ENCODE peak calls at places on chromosomes 6 and 20, in four cellular contexts. V is HCT116, T is neuronal stem cell, G is fibroblast of lung. R is an unnamed sample.

GRCh38 chr6:40957616-40958492 is 81.2 kb downstream of the UNC5CL start:
- DNase-seq in V (peak), T (no peak), G (peak), R (peak)

GRCh38 chr6:44203955-44204354 is 12.8 kb upstream of the MYMX start:
- DNase-seq in V (no peak), T (no peak), G (no peak), R (no peak)

GRCh38 chr6:34537922-34538550 is 18.1 kb downstream of the SPDEF start:
- DNase-seq in V (no peak), T (no peak), G (no peak), R (no peak)

GRCh38 chr6:2793491-2794151 is 28.4 kb downstream of the WRNIP1 start:
- DNase-seq in V (no peak), T (no peak), G (no peak), R (peak)

GRCh38 chr6:158567152-158567551 is 7.3 kb downstream of the TMEM181 start:
- DNase-seq in V (no peak), T (no peak), G (no peak), R (no peak)

GRCh38 chr20:47244451-47244850 is 112.0 kb downstream of the ZMYND8 start:
- DNase-seq in V (no peak), T (no peak), G (no peak), R (peak)

GRCh38 chr6:93419304-93420162 is at the start of gene EPHA7:
- DNase-seq in V (no peak), T (peak), G (peak), R (peak)

GRCh38 chr20:36819662-36820061 is 46.1 kb upstream of the DSN1 start:
- DNase-seq in V (no peak), T (no peak), G (no peak), R (no peak)

GRCh38 chr20:51036226-51036625 is 13.3 kb upstream of the KCNG1 start:
- DNase-seq in V (no peak), T (no peak), G (no peak), R (no peak)

GRCh38 chr6:96907498-96907897 is 9.8 kb upstream of the NDUFAF4 start:
- DNase-seq in V (no peak), T (no peak), G (peak), R (no peak)

GRCh38 chr20:50189681-50190250 is 864 bp upstream of the CEBPB start:
- DNase-seq in V (no peak), T (no peak), G (no peak), R (no peak)

GRCh38 chr6:31689249-31690110 is 8.6 kb upstream of the LY6G5C start:
- DNase-seq in V (no peak), T (no peak), G (no peak), R (no peak)

GRCh38 chr6:22631101-22631500 is 61.7 kb downstream of the HDGFL1 start:
- DNase-seq in V (no peak), T (no peak), G (peak), R (no peak)

GRCh38 chr6:166413491-166413951 is 30.8 kb upstream of the MPC1 start:
- DNase-seq in V (no peak), T (no peak), G (no peak), R (no peak)
- H3K9ac ChIP-seq in V (no peak), T (no peak), G (no peak), R (no peak)

GRCh38 chr6:14210077-14210476 is 92.5 kb downstream of the CD83 start:
- DNase-seq in V (no peak), T (no peak), G (no peak), R (no peak)
- H3K9ac ChIP-seq in V (peak), T (no peak), G (no peak), R (no peak)

GRCh38 chr6:37822851-37823682 is 3.5 kb downstream of the ZFAND3 start:
- DNase-seq in V (no peak), T (peak), G (no peak), R (peak)

GRCh38 chr6:37819177-37819801 is at the start of gene ZFAND3:
- DNase-seq in V (peak), T (peak), G (peak), R (peak)

GRCh38 chr6:37819802-37820712 is 530 bp downstream of the ZFAND3 start:
- DNase-seq in V (peak), T (no peak), G (peak), R (peak)

GRCh38 chr6:37820713-37821069 is 1.2 kb downstream of the ZFAND3 start:
- DNase-seq in V (no peak), T (no peak), G (no peak), R (peak)

GRCh38 chr6:37821449-37821848 is 1.9 kb downstream of the ZFAND3 start:
- DNase-seq in V (no peak), T (no peak), G (no peak), R (no peak)
- H3K9ac ChIP-seq in V (no peak), T (no peak), G (no peak), R (no peak)

GRCh38 chr6:75267461-75267860 is 17.1 kb downstream of the TMEM30A start:
- DNase-seq in V (no peak), T (no peak), G (no peak), R (no peak)
- H3K9ac ChIP-seq in V (no peak), T (no peak), G (no peak), R (no peak)

GRCh38 chr6:115000736-115001135 is 657.9 kb upstream of the HS3ST5 start:
- DNase-seq in V (no peak), T (no peak), G (no peak), R (no peak)

GRCh38 chr6:114998492-114998891 is 655.7 kb upstream of the HS3ST5 start:
- DNase-seq in V (no peak), T (no peak), G (no peak), R (no peak)

GRCh38 chr6:115001726-115002436 is 659.1 kb upstream of the HS3ST5 start:
- DNase-seq in V (no peak), T (no peak), G (no peak), R (peak)

GRCh38 chr6:114997813-114998292 is 655.0 kb upstream of the HS3ST5 start:
- DNase-seq in V (no peak), T (no peak), G (no peak), R (peak)
- H3K9ac ChIP-seq in V (no peak), T (no peak), G (no peak), R (no peak)

R was measured in mammary epithelial cell.